ENCODE peak calls at places on chromosomes 5 and 9, in ten cellular contexts. W is ovary, I is stomach, S is sigmoid colon, X is suprapubic skin, N is transverse colon, R is A549, H is H1, A is SK-N-SH, P is GM12878. C is an unnamed sample.

GRCh38 chr5:91074615-91075014 is 308.5 kb downstream of the ARRDC3 start:
- DNase-seq in W (no peak), I (no peak), S (no peak), X (no peak), N (no peak), R (peak), H (no peak), A (no peak), P (peak), C (no peak)

GRCh38 chr9:121717141-121717749 is 65.8 kb downstream of the DAB2IP start:
- DNase-seq in W (no peak), I (no peak), S (no peak), X (no peak), N (no peak), R (no peak), H (no peak), A (peak), P (no peak), C (no peak)

GRCh38 chr9:98899399-98900056 is 44.2 kb upstream of the COL15A1 start:
- DNase-seq in W (no peak), I (no peak), S (no peak), X (no peak), N (peak), R (no peak), H (no peak), A (no peak), P (no peak), C (no peak)

GRCh38 chr5:213803-214395 is 4.1 kb downstream of the CCDC127 start:
- DNase-seq in W (no peak), I (no peak), S (no peak), X (no peak), N (no peak), R (no peak), H (no peak), A (no peak), P (no peak), C (no peak)

GRCh38 chr5:24703934-24704333 is 59.2 kb upstream of the CDH10 start:
- DNase-seq in W (no peak), I (no peak), S (no peak), X (no peak), N (no peak), R (no peak), H (no peak), A (no peak), P (no peak), C (no peak)

GRCh38 chr5:127988149-127988755 is 95.3 kb upstream of the SLC12A2 start:
- DNase-seq in W (no peak), I (no peak), S (no peak), X (no peak), N (no peak), R (peak), H (no peak), A (no peak), P (no peak), C (no peak)

GRCh38 chr5:179217356-179217755 is 127.9 kb downstream of the ADAMTS2 start:
- DNase-seq in W (no peak), I (no peak), S (no peak), X (no peak), N (no peak), R (no peak), H (no peak), A (no peak), P (no peak), C (no peak)

GRCh38 chr9:32627394-32627954 is 8.0 kb downstream of the TAF1L start:
- DNase-seq in W (no peak), I (no peak), S (no peak), X (no peak), N (no peak), R (peak), H (no peak), A (no peak), P (no peak), C (no peak)

GRCh38 chr9:98708933-98709911 is at the start of gene GABBR2:
- DNase-seq in W (no peak), I (no peak), S (no peak), X (no peak), N (no peak), R (peak), H (peak), A (peak), P (no peak), C (no peak)

DNA sequence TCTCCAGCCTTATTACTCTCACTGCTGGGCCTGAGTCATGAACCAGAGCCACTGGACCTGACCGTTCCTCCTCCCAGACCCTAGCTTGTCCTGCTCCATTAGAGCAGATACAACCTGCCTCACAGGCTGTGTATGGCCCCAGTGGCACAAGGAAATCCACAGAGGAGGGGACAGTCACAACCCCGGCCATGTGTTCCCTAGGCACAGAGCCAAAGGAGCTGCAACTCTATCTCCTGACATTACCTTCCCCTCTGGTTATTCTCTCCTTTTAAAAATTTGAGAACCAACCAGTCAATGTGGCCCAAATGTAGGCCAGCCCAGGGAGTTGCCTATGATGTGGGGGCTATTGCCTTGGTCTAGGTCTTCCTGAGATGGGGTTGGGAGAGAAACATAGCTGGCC is 96.1 kb upstream of the FSTL4 start:
- DNase-seq in W (no peak), I (no peak), S (peak), X (peak), N (no peak), R (no peak), H (no peak), A (peak), P (no peak), C (no peak)
- TF ChIP-seq EP300 in W (no peak), I (no peak), S (no peak), X (no peak), N (no peak), R (no peak), H (no peak), A (no peak), P (no peak), C (no peak)

GRCh38 chr9:93960971-93961841 is 6.1 kb upstream of the BARX1 start:
- DNase-seq in W (no peak), I (no peak), S (peak), X (peak), N (no peak), R (no peak), H (no peak), A (no peak), P (no peak), C (no peak)

GRCh38 chr9:93960221-93960970 is 5.2 kb upstream of the BARX1 start:
- DNase-seq in W (no peak), I (peak), S (peak), X (peak), N (peak), R (no peak), H (peak), A (peak), P (no peak), C (no peak)

GRCh38 chr9:93958121-93958874 is 3.1 kb upstream of the BARX1 start:
- DNase-seq in W (no peak), I (no peak), S (peak), X (no peak), N (no peak), R (no peak), H (peak), A (peak), P (no peak), C (no peak)

GRCh38 chr9:93959739-93960154 is 4.6 kb upstream of the BARX1 start:
- DNase-seq in W (no peak), I (no peak), S (no peak), X (no peak), N (no peak), R (no peak), H (no peak), A (no peak), P (no peak), C (no peak)

GRCh38 chr9:93958875-93959682 is 3.9 kb upstream of the BARX1 start:
- DNase-seq in W (no peak), I (no peak), S (peak), X (no peak), N (no peak), R (no peak), H (peak), A (peak), P (no peak), C (no peak)
- TF ChIP-seq CTCF in W (no peak), I (no peak), S (no peak), X (no peak), N (no peak), R (no peak), H (no peak), A (no peak), P (no peak), C (no peak)

GRCh38 chr9:128877852-128878251 is 3.9 kb downstream of the KYAT1 start:
- DNase-seq in W (no peak), I (no peak), S (no peak), X (no peak), N (no peak), R (no peak), H (no peak), A (no peak), P (no peak), C (no peak)
- TF ChIP-seq EP300 in W (no peak), I (no peak), S (no peak), X (no peak), N (no peak), R (no peak), H (no peak), A (no peak), P (no peak), C (no peak)

DNA sequence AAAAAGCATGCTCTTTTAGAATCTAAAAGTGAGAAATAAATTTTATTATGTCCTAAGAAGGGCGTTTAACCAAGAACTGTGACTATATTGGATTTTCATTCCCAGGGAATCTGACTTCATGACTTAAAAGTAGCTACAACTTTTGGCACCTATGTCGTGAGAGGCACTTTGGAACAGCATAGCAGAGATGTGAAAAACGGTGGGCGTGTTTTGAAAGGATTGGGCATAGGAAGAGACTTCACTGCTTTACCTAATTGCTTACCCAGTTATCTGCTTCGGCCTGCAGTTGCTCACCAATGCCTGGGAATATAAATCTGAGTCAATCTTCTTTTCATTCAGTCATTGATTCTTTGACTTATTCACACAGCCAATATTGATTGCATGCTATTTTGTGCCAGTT is 363.4 kb downstream of the DNAH5 start:
- DNase-seq in W (no peak), I (no peak), S (no peak), X (no peak), N (no peak), R (no peak), H (no peak), A (no peak), P (no peak), C (no peak)
- TF ChIP-seq CTCF in W (no peak), I (no peak), S (no peak), X (no peak), N (no peak), R (no peak), H (no peak), A (no peak), P (no peak), C (no peak)

DNA sequence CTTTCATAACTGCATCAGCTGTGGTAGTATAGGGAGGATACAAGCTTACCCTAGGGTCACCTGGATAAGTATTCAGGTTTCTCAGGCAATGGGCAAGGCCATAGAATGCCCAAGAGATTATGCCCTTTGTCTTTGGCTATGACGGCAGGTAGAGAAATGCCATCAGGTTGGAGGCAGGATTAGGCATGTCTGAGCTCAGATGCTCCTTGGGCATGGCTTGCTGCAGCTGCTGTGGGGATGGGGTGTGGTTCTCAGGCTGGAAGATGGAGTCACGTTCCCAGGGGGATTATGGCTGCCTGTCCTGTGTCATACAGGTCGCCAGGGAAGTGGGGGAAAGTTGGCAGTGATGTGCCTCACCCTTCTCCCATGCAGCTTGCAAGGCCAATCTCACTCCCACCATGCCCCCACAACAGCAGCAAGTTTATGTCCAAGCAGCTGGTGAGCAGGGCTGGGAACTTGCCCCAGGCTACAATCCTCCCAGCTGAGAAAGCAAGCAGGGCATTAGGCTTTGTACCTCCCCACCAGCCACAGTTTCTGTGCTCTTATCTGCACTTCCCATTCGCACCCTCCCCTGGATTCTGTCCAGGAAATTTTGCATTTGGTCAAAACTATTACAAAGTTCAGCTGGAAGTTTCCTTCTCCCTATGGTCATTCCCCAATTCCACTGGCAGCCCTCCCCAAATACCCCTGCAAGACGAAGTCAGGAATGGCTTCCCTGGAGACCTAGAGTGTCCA is 1788.0 kb upstream of the NUDT12 start:
- DNase-seq in W (no peak), I (no peak), S (no peak), X (no peak), N (no peak), R (peak), H (no peak), A (no peak), P (no peak), C (no peak)
- TF ChIP-seq EP300 in W (no peak), I (no peak), S (no peak), X (no peak), N (no peak), R (no peak), H (no peak), A (no peak), P (no peak), C (no peak)

GRCh38 chr5:141234109-141234508 is 11.0 kb downstream of the PCDHB14 start:
- DNase-seq in W (no peak), I (no peak), S (no peak), X (no peak), N (no peak), R (no peak), H (no peak), A (no peak), P (no peak), C (no peak)
- TF ChIP-seq CTCF in W (peak), I (no peak), S (no peak), X (no peak), N (no peak), R (no peak), H (no peak), A (peak), P (no peak), C (no peak)